ENCODE peak calls at places on chromosome 13, in six cellular contexts. S is GM20000; G is cardiac fibroblast; T is ovary; V is NCI-H2171; E is activated CD4-positive, alpha-beta T cell treated with anti-CD3 and anti-CD28 coated beads, Interleukin-2, amount 50 U/mL, for 24 hours. K is an unnamed sample.

GRCh38 chr13:52599853-52600603 is 42.2 kb upstream of the HNRNPA1L2 start:
- DNase-seq in S (peak; percentile 52), G (peak; percentile 10), T (peak; percentile 57), V (peak; percentile 36), E (no peak), K (no peak)

GRCh38 chr13:63435668-63436275 is 2020.1 kb upstream of the PCDH20 start:
- DNase-seq in S (no peak), G (peak; percentile 96), T (no peak), V (no peak), E (no peak), K (no peak)

GRCh38 chr13:37138169-37138568 is 32.7 kb upstream of the CSNK1A1L start:
- DNase-seq in S (no peak), G (peak; percentile 41), T (no peak), V (no peak), E (no peak), K (no peak)

GRCh38 chr13:81142306-81142999 is 801.5 kb upstream of the SPRY2 start:
- DNase-seq in S (no peak), G (no peak), T (no peak), V (no peak), E (no peak), K (no peak)

GRCh38 chr13:59680429-59681024 is 483.2 kb downstream of the DIAPH3 start:
- DNase-seq in S (peak; percentile 25), G (peak; percentile 45), T (no peak), V (no peak), E (no peak), K (no peak)

GRCh38 chr13:21203132-21203531 is 26.7 kb downstream of the MRPL57 start:
- DNase-seq in S (no peak), G (no peak), T (no peak), V (no peak), E (no peak), K (no peak)

GRCh38 chr13:97978661-97979450 is 25.4 kb downstream of the IPO5 start:
- DNase-seq in S (no peak), G (peak; percentile 15), T (no peak), V (no peak), E (no peak), K (no peak)

GRCh38 chr13:45333973-45334922 is 6.7 kb downstream of the TPT1 start:
- DNase-seq in S (no peak), G (peak; percentile 49), T (no peak), V (no peak), E (no peak), K (no peak)

GRCh38 chr13:89627991-89628390 is 1719.5 kb upstream of the MIR17HG start:
- DNase-seq in S (no peak), G (no peak), T (no peak), V (no peak), E (no peak), K (no peak)

GRCh38 chr13:36395280-36395679 is 37.0 kb upstream of the CCNA1 start:
- DNase-seq in S (peak; percentile 17), G (peak; percentile 83), T (no peak), V (no peak), E (no peak), K (no peak)

GRCh38 chr13:87878706-87879105 is 207.5 kb downstream of the SLITRK5 start:
- DNase-seq in S (no peak), G (no peak), T (no peak), V (no peak), E (no peak), K (no peak)

GRCh38 chr13:45162821-45163220 is 38.0 kb downstream of the KCTD4 start:
- DNase-seq in S (no peak), G (peak; percentile 84), T (no peak), V (no peak), E (no peak), K (no peak)

GRCh38 chr13:21694831-21695230 is 24.0 kb downstream of the FGF9 start:
- DNase-seq in S (no peak), G (no peak), T (no peak), V (no peak), E (no peak), K (no peak)

GRCh38 chr13:42968906-42969305 is 23.1 kb downstream of the EPSTI1 start:
- DNase-seq in S (no peak), G (no peak), T (no peak), V (no peak), E (no peak), K (no peak)

GRCh38 chr13:44243198-44243852 is 130.3 kb upstream of the SERP2 start:
- DNase-seq in S (peak; percentile 44), G (peak; percentile 74), T (no peak), V (no peak), E (no peak), K (no peak)

GRCh38 chr13:47213057-47213456 is 316.2 kb upstream of the HTR2A start:
- DNase-seq in S (no peak), G (no peak), T (no peak), V (no peak), E (no peak), K (no peak)

GRCh38 chr13:84570831-84571230 is 688.6 kb upstream of the SLITRK1 start:
- DNase-seq in S (no peak), G (no peak), T (no peak), V (no peak), E (no peak), K (no peak)

GRCh38 chr13:30862707-30863106 is 43.4 kb upstream of the MEDAG start:
- DNase-seq in S (no peak), G (peak; percentile 48), T (peak; percentile 73), V (no peak), E (no peak), K (no peak)

GRCh38 chr13:83780201-83780600 is 102.1 kb downstream of the SLITRK1 start:
- DNase-seq in S (peak; percentile 2), G (peak; percentile 58), T (no peak), V (no peak), E (no peak), K (no peak)

GRCh38 chr13:84867246-84867645 is 932.0 kb downstream of the SLITRK6 start:
- DNase-seq in S (no peak), G (no peak), T (no peak), V (no peak), E (no peak), K (no peak)

GRCh38 chr13:94433055-94433947 is 46.2 kb downstream of the DCT start:
- DNase-seq in S (peak; percentile 13), G (peak; percentile 55), T (no peak), V (peak; percentile 81), E (peak; percentile 17), K (no peak)

GRCh38 chr13:100610399-100611347 is 22.1 kb upstream of the GGACT start:
- DNase-seq in S (peak; percentile 41), G (no peak), T (no peak), V (peak; percentile 22), E (no peak), K (no peak)

GRCh38 chr13:97866751-97867150 is 86.7 kb upstream of the IPO5 start:
- DNase-seq in S (no peak), G (no peak), T (no peak), V (no peak), E (no peak), K (no peak)

GRCh38 chr13:108877300-108877699 is 247.9 kb downstream of the MYO16 start:
- DNase-seq in S (no peak), G (peak; percentile 1), T (no peak), V (no peak), E (no peak), K (no peak)

GRCh38 chr13:77374786-77375185 is 47.9 kb upstream of the MYCBP2 start:
- DNase-seq in S (no peak), G (no peak), T (no peak), V (no peak), E (no peak), K (no peak)

GRCh38 chr13:22114630-22115311 is 443.9 kb downstream of the FGF9 start:
- DNase-seq in S (peak; percentile 83), G (no peak), T (no peak), V (no peak), E (peak; percentile 32), K (no peak)